ENCODE peak calls at places on chromosome 12, in nine cellular contexts. One of them, this sample, is unnamed.

GRCh38 chr12:53808023-53808705 is 56.4 kb upstream of the CISTR start:
- DNase-seq in cardiac fibroblast: no peak
- DNase-seq in endothelial cell: no peak
- DNase-seq in progenitor cell of endocrine pancreas: no peak
- DNase-seq in A549: no peak
- DNase-seq in astrocyte of the spinal cord: no peak
- DNase-seq in AG09309: no peak
- DNase-seq in H9: no peak
- DNase-seq in GM13977: no peak
- DNase-seq in this sample: no peak

GRCh38 chr12:47097276-47097896 is 17.6 kb upstream of the AMIGO2 start:
- DNase-seq in cardiac fibroblast: peak; percentile 57
- DNase-seq in endothelial cell: no peak
- DNase-seq in progenitor cell of endocrine pancreas: no peak
- DNase-seq in A549: no peak
- DNase-seq in astrocyte of the spinal cord: peak; percentile 28
- DNase-seq in AG09309: no peak
- DNase-seq in H9: no peak
- DNase-seq in GM13977: no peak
- DNase-seq in this sample: no peak

GRCh38 chr12:47886471-47887240 is 18.1 kb downstream of the VDR start:
- DNase-seq in cardiac fibroblast: no peak
- DNase-seq in endothelial cell: no peak
- DNase-seq in progenitor cell of endocrine pancreas: no peak
- DNase-seq in A549: no peak
- DNase-seq in astrocyte of the spinal cord: peak; percentile 38
- DNase-seq in AG09309: no peak
- DNase-seq in H9: no peak
- DNase-seq in GM13977: no peak
- DNase-seq in this sample: no peak

GRCh38 chr12:130537051-130537450 is 179.0 kb downstream of the RIMBP2 start:
- DNase-seq in cardiac fibroblast: no peak
- DNase-seq in endothelial cell: no peak
- DNase-seq in progenitor cell of endocrine pancreas: no peak
- DNase-seq in A549: no peak
- DNase-seq in astrocyte of the spinal cord: no peak
- DNase-seq in AG09309: no peak
- DNase-seq in H9: no peak
- DNase-seq in GM13977: no peak
- DNase-seq in this sample: no peak

GRCh38 chr12:84756961-84757360 is 155.6 kb downstream of the SLC6A15 start:
- DNase-seq in cardiac fibroblast: peak; percentile 28
- DNase-seq in endothelial cell: no peak
- DNase-seq in progenitor cell of endocrine pancreas: no peak
- DNase-seq in A549: no peak
- DNase-seq in astrocyte of the spinal cord: peak; percentile 51
- DNase-seq in AG09309: peak; percentile 54
- DNase-seq in H9: no peak
- DNase-seq in GM13977: no peak
- DNase-seq in this sample: no peak

GRCh38 chr12:29782821-29783772 is 645 bp downstream of the TMTC1 start:
- DNase-seq in cardiac fibroblast: peak; percentile 43
- DNase-seq in endothelial cell: peak; percentile 35
- DNase-seq in progenitor cell of endocrine pancreas: peak; percentile 47
- DNase-seq in A549: no peak
- DNase-seq in astrocyte of the spinal cord: peak; percentile 45
- DNase-seq in AG09309: no peak
- DNase-seq in H9: peak; percentile 72
- DNase-seq in GM13977: peak; percentile 14
- DNase-seq in this sample: no peak

GRCh38 chr12:28177461-28177860 is 12.8 kb upstream of the CCDC91 start:
- DNase-seq in cardiac fibroblast: no peak
- DNase-seq in endothelial cell: no peak
- DNase-seq in progenitor cell of endocrine pancreas: no peak
- DNase-seq in A549: no peak
- DNase-seq in astrocyte of the spinal cord: no peak
- DNase-seq in AG09309: no peak
- DNase-seq in H9: no peak
- DNase-seq in GM13977: no peak
- DNase-seq in this sample: no peak

GRCh38 chr12:22765731-22766130 is 140.8 kb downstream of the ETNK1 start:
- DNase-seq in cardiac fibroblast: no peak
- DNase-seq in endothelial cell: no peak
- DNase-seq in progenitor cell of endocrine pancreas: no peak
- DNase-seq in A549: no peak
- DNase-seq in astrocyte of the spinal cord: no peak
- DNase-seq in AG09309: no peak
- DNase-seq in H9: no peak
- DNase-seq in GM13977: no peak
- DNase-seq in this sample: no peak

GRCh38 chr12:86290615-86291014 is 34.4 kb upstream of the MGAT4C start:
- DNase-seq in cardiac fibroblast: no peak
- DNase-seq in endothelial cell: no peak
- DNase-seq in progenitor cell of endocrine pancreas: no peak
- DNase-seq in A549: no peak
- DNase-seq in astrocyte of the spinal cord: peak; percentile 15
- DNase-seq in AG09309: no peak
- DNase-seq in H9: no peak
- DNase-seq in GM13977: no peak
- DNase-seq in this sample: no peak

GRCh38 chr12:95083938-95084337 is 10.5 kb upstream of the NR2C1 start:
- DNase-seq in cardiac fibroblast: peak; percentile 36
- DNase-seq in endothelial cell: peak; percentile 38
- DNase-seq in progenitor cell of endocrine pancreas: no peak
- DNase-seq in A549: no peak
- DNase-seq in astrocyte of the spinal cord: peak; percentile 78
- DNase-seq in AG09309: peak; percentile 35
- DNase-seq in H9: no peak
- DNase-seq in GM13977: no peak
- DNase-seq in this sample: no peak

GRCh38 chr12:53004582-53004981 is 1.7 kb upstream of the EIF4B start:
- DNase-seq in cardiac fibroblast: peak; percentile 41
- DNase-seq in endothelial cell: no peak
- DNase-seq in progenitor cell of endocrine pancreas: no peak
- DNase-seq in A549: no peak
- DNase-seq in astrocyte of the spinal cord: no peak
- DNase-seq in AG09309: no peak
- DNase-seq in H9: peak; percentile 61
- DNase-seq in GM13977: no peak
- DNase-seq in this sample: no peak

GRCh38 chr12:85971800-85972199 is 97.7 kb downstream of the NTS start:
- DNase-seq in cardiac fibroblast: no peak
- DNase-seq in endothelial cell: no peak
- DNase-seq in progenitor cell of endocrine pancreas: no peak
- DNase-seq in A549: no peak
- DNase-seq in astrocyte of the spinal cord: no peak
- DNase-seq in AG09309: no peak
- DNase-seq in H9: no peak
- DNase-seq in GM13977: no peak
- DNase-seq in this sample: no peak

GRCh38 chr12:52815676-52816075 is 1.8 kb upstream of the KRT4 start:
- DNase-seq in cardiac fibroblast: no peak
- DNase-seq in endothelial cell: no peak
- DNase-seq in progenitor cell of endocrine pancreas: no peak
- DNase-seq in A549: no peak
- DNase-seq in astrocyte of the spinal cord: no peak
- DNase-seq in AG09309: no peak
- DNase-seq in H9: no peak
- DNase-seq in GM13977: no peak
- DNase-seq in this sample: no peak

GRCh38 chr12:102169922-102170698 is 27.5 kb downstream of the PMCH start:
- DNase-seq in cardiac fibroblast: peak; percentile 58
- DNase-seq in endothelial cell: peak; percentile 35
- DNase-seq in progenitor cell of endocrine pancreas: no peak
- DNase-seq in A549: no peak
- DNase-seq in astrocyte of the spinal cord: peak; percentile 32
- DNase-seq in AG09309: no peak
- DNase-seq in H9: no peak
- DNase-seq in GM13977: peak; percentile 20
- DNase-seq in this sample: no peak

GRCh38 chr12:68374315-68374982 is 42.3 kb upstream of the MDM1 start:
- DNase-seq in cardiac fibroblast: no peak
- DNase-seq in endothelial cell: no peak
- DNase-seq in progenitor cell of endocrine pancreas: no peak
- DNase-seq in A549: no peak
- DNase-seq in astrocyte of the spinal cord: no peak
- DNase-seq in AG09309: no peak
- DNase-seq in H9: no peak
- DNase-seq in GM13977: peak; percentile 67
- DNase-seq in this sample: no peak

GRCh38 chr12:69240625-69240984 is 1.2 kb downstream of the CPSF6 start:
- DNase-seq in cardiac fibroblast: peak; percentile 23
- DNase-seq in endothelial cell: no peak
- DNase-seq in progenitor cell of endocrine pancreas: no peak
- DNase-seq in A549: peak; percentile 13
- DNase-seq in astrocyte of the spinal cord: no peak
- DNase-seq in AG09309: no peak
- DNase-seq in H9: no peak
- DNase-seq in GM13977: peak; percentile 45
- DNase-seq in this sample: no peak

GRCh38 chr12:103387385-103387784 is 108.4 kb downstream of the C12orf42 start:
- DNase-seq in cardiac fibroblast: no peak
- DNase-seq in endothelial cell: no peak
- DNase-seq in progenitor cell of endocrine pancreas: no peak
- DNase-seq in A549: no peak
- DNase-seq in astrocyte of the spinal cord: no peak
- DNase-seq in AG09309: no peak
- DNase-seq in H9: no peak
- DNase-seq in GM13977: no peak
- DNase-seq in this sample: no peak

GRCh38 chr12:131620520-131620919 is 90.4 kb upstream of the SFSWAP start:
- DNase-seq in cardiac fibroblast: no peak
- DNase-seq in endothelial cell: no peak
- DNase-seq in progenitor cell of endocrine pancreas: no peak
- DNase-seq in A549: no peak
- DNase-seq in astrocyte of the spinal cord: no peak
- DNase-seq in AG09309: no peak
- DNase-seq in H9: peak; percentile 72
- DNase-seq in GM13977: no peak
- DNase-seq in this sample: no peak

GRCh38 chr12:91889970-91890369 is 255.7 kb downstream of the BTG1 start:
- DNase-seq in cardiac fibroblast: no peak
- DNase-seq in endothelial cell: no peak
- DNase-seq in progenitor cell of endocrine pancreas: no peak
- DNase-seq in A549: no peak
- DNase-seq in astrocyte of the spinal cord: no peak
- DNase-seq in AG09309: no peak
- DNase-seq in H9: no peak
- DNase-seq in GM13977: no peak
- DNase-seq in this sample: no peak

GRCh38 chr12:1347294-1347693 is 247.1 kb downstream of the FBXL14 start:
- DNase-seq in cardiac fibroblast: no peak
- DNase-seq in endothelial cell: no peak
- DNase-seq in progenitor cell of endocrine pancreas: no peak
- DNase-seq in A549: no peak
- DNase-seq in astrocyte of the spinal cord: no peak
- DNase-seq in AG09309: no peak
- DNase-seq in H9: no peak
- DNase-seq in GM13977: no peak
- DNase-seq in this sample: no peak

GRCh38 chr12:109934026-109934425 is 34.0 kb downstream of the TCHP start:
- DNase-seq in cardiac fibroblast: no peak
- DNase-seq in endothelial cell: no peak
- DNase-seq in progenitor cell of endocrine pancreas: no peak
- DNase-seq in A549: peak; percentile 28
- DNase-seq in astrocyte of the spinal cord: no peak
- DNase-seq in AG09309: no peak
- DNase-seq in H9: no peak
- DNase-seq in GM13977: no peak
- DNase-seq in this sample: no peak
- TF ChIP-seq CTCF in cardiac fibroblast: peak; percentile 46
- TF ChIP-seq CTCF in endothelial cell: peak; percentile 26
- TF ChIP-seq CTCF in progenitor cell of endocrine pancreas: peak; percentile 37
- TF ChIP-seq CTCF in A549: peak; percentile 43
- TF ChIP-seq CTCF in astrocyte of the spinal cord: peak; percentile 69
- TF ChIP-seq CTCF in AG09309: peak; percentile 55
- TF ChIP-seq CTCF in H9: peak; percentile 60
- TF ChIP-seq CTCF in GM13977: peak; percentile 32
- TF ChIP-seq CTCF in this sample: no peak

DNA sequence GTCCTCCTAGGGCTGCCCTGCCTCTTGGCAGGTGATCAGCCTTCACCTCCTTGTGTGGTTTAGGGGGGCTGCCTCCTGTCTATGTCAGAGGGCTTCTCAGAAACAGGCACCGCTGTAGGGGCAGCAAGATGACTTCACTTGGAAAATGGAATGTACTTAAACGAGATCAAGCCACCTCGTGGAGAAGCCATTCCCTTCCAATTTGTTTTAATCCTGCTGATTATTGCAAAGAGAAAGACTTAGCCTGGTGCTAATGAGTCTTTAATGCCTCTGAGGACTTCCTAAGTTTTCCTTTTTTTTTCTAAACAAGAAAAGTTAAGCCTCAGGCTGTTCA is 62.3 kb upstream of the RFLNA start:
- DNase-seq in cardiac fibroblast: no peak
- DNase-seq in endothelial cell: no peak
- DNase-seq in progenitor cell of endocrine pancreas: no peak
- DNase-seq in A549: no peak
- DNase-seq in astrocyte of the spinal cord: no peak
- DNase-seq in AG09309: no peak
- DNase-seq in H9: no peak
- DNase-seq in GM13977: no peak
- DNase-seq in this sample: peak; percentile 58
- TF ChIP-seq CTCF in cardiac fibroblast: no peak
- TF ChIP-seq CTCF in endothelial cell: no peak
- TF ChIP-seq CTCF in progenitor cell of endocrine pancreas: no peak
- TF ChIP-seq CTCF in A549: no peak
- TF ChIP-seq CTCF in astrocyte of the spinal cord: no peak
- TF ChIP-seq CTCF in AG09309: no peak
- TF ChIP-seq CTCF in H9: no peak
- TF ChIP-seq CTCF in GM13977: no peak
- TF ChIP-seq CTCF in this sample: no peak

DNA sequence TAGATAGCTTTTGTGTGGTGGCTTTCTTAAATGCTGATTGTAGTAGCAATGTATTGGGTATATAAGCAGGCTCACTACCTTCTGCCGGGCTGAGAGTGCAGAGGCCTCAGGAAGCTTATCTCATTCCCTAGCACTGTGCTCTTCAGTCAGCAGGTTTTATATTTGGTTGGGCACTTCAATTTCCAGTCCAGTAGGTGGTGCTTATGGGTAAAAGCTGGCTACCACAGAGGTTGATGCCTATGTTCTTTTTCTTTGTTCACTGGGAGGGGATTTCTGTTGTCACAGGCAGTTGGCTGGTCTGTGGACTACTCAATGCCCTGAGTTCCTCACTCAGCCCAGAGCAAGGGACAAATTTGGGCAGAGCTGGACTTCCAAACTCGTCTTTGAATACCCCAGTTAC is 43.0 kb upstream of the GLIPR1 start:
- DNase-seq in cardiac fibroblast: peak; percentile 78
- DNase-seq in endothelial cell: no peak
- DNase-seq in progenitor cell of endocrine pancreas: no peak
- DNase-seq in A549: no peak
- DNase-seq in astrocyte of the spinal cord: peak; percentile 40
- DNase-seq in AG09309: no peak
- DNase-seq in H9: no peak
- DNase-seq in GM13977: peak; percentile 13
- DNase-seq in this sample: no peak
- TF ChIP-seq CTCF in cardiac fibroblast: peak; percentile 65
- TF ChIP-seq CTCF in endothelial cell: no peak
- TF ChIP-seq CTCF in progenitor cell of endocrine pancreas: no peak
- TF ChIP-seq CTCF in A549: no peak
- TF ChIP-seq CTCF in astrocyte of the spinal cord: peak; percentile 45
- TF ChIP-seq CTCF in AG09309: peak; percentile 40
- TF ChIP-seq CTCF in H9: peak; percentile 29
- TF ChIP-seq CTCF in GM13977: peak; percentile 35
- TF ChIP-seq CTCF in this sample: no peak

GRCh38 chr12:116674643-116675183 is 63.2 kb downstream of the SPRING1 start:
- DNase-seq in cardiac fibroblast: peak; percentile 28
- DNase-seq in endothelial cell: no peak
- DNase-seq in progenitor cell of endocrine pancreas: no peak
- DNase-seq in A549: no peak
- DNase-seq in astrocyte of the spinal cord: no peak
- DNase-seq in AG09309: no peak
- DNase-seq in H9: no peak
- DNase-seq in GM13977: no peak
- DNase-seq in this sample: no peak
- TF ChIP-seq CTCF in cardiac fibroblast: no peak
- TF ChIP-seq CTCF in endothelial cell: no peak
- TF ChIP-seq CTCF in progenitor cell of endocrine pancreas: no peak
- TF ChIP-seq CTCF in A549: no peak
- TF ChIP-seq CTCF in astrocyte of the spinal cord: no peak
- TF ChIP-seq CTCF in AG09309: no peak
- TF ChIP-seq CTCF in H9: no peak
- TF ChIP-seq CTCF in GM13977: no peak
- TF ChIP-seq CTCF in this sample: no peak